ENCODE peak calls at places on chromosomes 16 and 17, in nine cellular contexts. H is mammary epithelial cell, A is IMR-90, T is sigmoid colon, R is HCT116, C is ascending aorta, V is spleen, Y is left lung, G is fibroblast of lung. U is an unnamed sample.

GRCh38 chr16:63458842-63459241 is 1422.6 kb upstream of the CDH8 start:
- DNase-seq in H (no peak), A (no peak), T (no peak), R (no peak), C (no peak), V (no peak), Y (no peak), G (no peak), U (no peak)

GRCh38 chr17:7606280-7606679 is 8.4 kb downstream of the FXR2 start:
- DNase-seq in H (no peak), A (no peak), T (no peak), R (no peak), C (no peak), V (no peak), Y (no peak), G (no peak), U (no peak)

GRCh38 chr17:8048736-8049135 is 9.9 kb downstream of the ALOX15B start:
- DNase-seq in H (no peak), A (no peak), T (peak), R (no peak), C (no peak), V (no peak), Y (no peak), G (no peak), U (no peak)

GRCh38 chr16:72989203-72989991 is 58.5 kb downstream of the ZFHX3 start:
- DNase-seq in H (peak), A (peak), T (peak), R (peak), C (peak), V (no peak), Y (no peak), G (peak), U (no peak)

GRCh38 chr17:57286372-57287105 is 30.2 kb downstream of the MSI2 start:
- DNase-seq in H (no peak), A (no peak), T (no peak), R (no peak), C (no peak), V (no peak), Y (no peak), G (no peak), U (no peak)

GRCh38 chr16:85037050-85037410 is 9.4 kb downstream of the KIAA0513 start:
- DNase-seq in H (peak), A (peak), T (peak), R (peak), C (no peak), V (no peak), Y (no peak), G (peak), U (no peak)

GRCh38 chr16:22670551-22670970 is 143.4 kb upstream of the HS3ST2 start:
- DNase-seq in H (no peak), A (no peak), T (peak), R (peak), C (peak), V (no peak), Y (no peak), G (no peak), U (peak)

GRCh38 chr16:87060026-87060986 is 256.9 kb downstream of the C16orf95 start:
- DNase-seq in H (no peak), A (peak), T (no peak), R (no peak), C (peak), V (no peak), Y (no peak), G (peak), U (peak)

GRCh38 chr17:45320349-45320930 is 3.6 kb upstream of the MAP3K14 start:
- DNase-seq in H (peak), A (peak), T (no peak), R (no peak), C (no peak), V (no peak), Y (no peak), G (peak), U (no peak)

GRCh38 chr16:69110406-69110805 is 5.0 kb downstream of the HAS3 start:
- DNase-seq in H (no peak), A (no peak), T (no peak), R (no peak), C (no peak), V (peak), Y (no peak), G (no peak), U (no peak)

GRCh38 chr16:31460582-31461002 is 1.3 kb downstream of the ARMC5 start:
- DNase-seq in H (peak), A (peak), T (peak), R (peak), C (peak), V (peak), Y (no peak), G (peak), U (no peak)

GRCh38 chr16:83913234-83913633 is 14.3 kb downstream of the MLYCD start:
- DNase-seq in H (no peak), A (no peak), T (peak), R (no peak), C (no peak), V (no peak), Y (peak), G (peak), U (peak)

GRCh38 chr17:6608321-6608720 is 32.2 kb downstream of the KIAA0753 start:
- DNase-seq in H (peak), A (peak), T (no peak), R (peak), C (no peak), V (no peak), Y (no peak), G (no peak), U (no peak)

GRCh38 chr16:30660424-30661251 is 2.4 kb downstream of the FBRS start:
- DNase-seq in H (peak), A (peak), T (no peak), R (no peak), C (no peak), V (peak), Y (no peak), G (no peak), U (no peak)

GRCh38 chr16:12082207-12082606 is 105.7 kb downstream of the SNX29 start:
- DNase-seq in H (no peak), A (no peak), T (peak), R (no peak), C (peak), V (no peak), Y (peak), G (no peak), U (no peak)

GRCh38 chr17:31492880-31493655 is 101.6 kb downstream of the RAB11FIP4 start:
- DNase-seq in H (no peak), A (no peak), T (no peak), R (no peak), C (no peak), V (peak), Y (no peak), G (no peak), U (peak)

GRCh38 chr17:66540131-66540781 is 237.8 kb downstream of the PRKCA start:
- DNase-seq in H (peak), A (peak), T (peak), R (no peak), C (no peak), V (no peak), Y (no peak), G (peak), U (peak)

GRCh38 chr17:39385040-39385439 is 16.4 kb downstream of the FBXL20 start:
- DNase-seq in H (no peak), A (no peak), T (no peak), R (no peak), C (no peak), V (no peak), Y (no peak), G (no peak), U (no peak)

GRCh38 chr17:73765824-73766563 is 121.7 kb upstream of the SDK2 start:
- DNase-seq in H (no peak), A (no peak), T (no peak), R (no peak), C (no peak), V (no peak), Y (no peak), G (no peak), U (no peak)

GRCh38 chr16:85220125-85220839 is 108.0 kb upstream of the CIBAR2 start:
- DNase-seq in H (peak), A (peak), T (peak), R (no peak), C (peak), V (no peak), Y (no peak), G (peak), U (no peak)

GRCh38 chr17:1011760-1012735 is 15.1 kb downstream of the TIMM22 start:
- DNase-seq in H (no peak), A (no peak), T (no peak), R (no peak), C (no peak), V (peak), Y (peak), G (no peak), U (no peak)

GRCh38 chr17:18362509-18363020 is 785 bp downstream of the SHMT1 start:
- DNase-seq in H (peak), A (no peak), T (peak), R (no peak), C (peak), V (no peak), Y (no peak), G (peak), U (peak)

GRCh38 chr16:69286941-69287713 is 24.0 kb upstream of the VPS4A start:
- DNase-seq in H (peak), A (peak), T (peak), R (peak), C (peak), V (no peak), Y (no peak), G (peak), U (peak)

GRCh38 chr16:88824256-88825077 is 12.7 kb upstream of the APRT start:
- DNase-seq in H (no peak), A (no peak), T (no peak), R (no peak), C (no peak), V (no peak), Y (no peak), G (no peak), U (no peak)

GRCh38 chr17:76544916-76545365 is 5.1 kb downstream of the PRCD start:
- DNase-seq in H (no peak), A (no peak), T (no peak), R (no peak), C (no peak), V (peak), Y (peak), G (no peak), U (no peak)

GRCh38 chr17:64262125-64262421 is 987 bp downstream of the TEX2 start:
- DNase-seq in H (no peak), A (no peak), T (no peak), R (no peak), C (no peak), V (no peak), Y (no peak), G (no peak), U (no peak)

GRCh38 chr17:45234641-45235040 is 13.0 kb downstream of the FMNL1 start:
- DNase-seq in H (no peak), A (no peak), T (no peak), R (no peak), C (no peak), V (peak), Y (peak), G (no peak), U (no peak)

GRCh38 chr16:89455178-89455577 is 35.2 kb downstream of the ANKRD11 start:
- DNase-seq in H (no peak), A (no peak), T (no peak), R (no peak), C (no peak), V (no peak), Y (no peak), G (no peak), U (no peak)

GRCh38 chr17:78958556-78959191 is 21.0 kb downstream of the LGALS3BP start:
- DNase-seq in H (no peak), A (no peak), T (no peak), R (no peak), C (no peak), V (no peak), Y (no peak), G (no peak), U (no peak)

GRCh38 chr16:1493746-1494094 is 560 bp downstream of the TELO2 start:
- DNase-seq in H (peak), A (no peak), T (no peak), R (no peak), C (no peak), V (peak), Y (peak), G (no peak), U (no peak)

GRCh38 chr17:79427621-79428539 is 183.0 kb downstream of the RBFOX3 start:
- DNase-seq in H (no peak), A (no peak), T (no peak), R (no peak), C (no peak), V (no peak), Y (peak), G (no peak), U (no peak)

GRCh38 chr17:78450696-78451344 is 72.4 kb downstream of the PGS1 start:
- DNase-seq in H (no peak), A (no peak), T (no peak), R (no peak), C (no peak), V (no peak), Y (peak), G (no peak), U (no peak)

GRCh38 chr16:4904108-4904941 is 32.6 kb downstream of the PPL start:
- DNase-seq in H (no peak), A (no peak), T (no peak), R (no peak), C (no peak), V (peak), Y (peak), G (no peak), U (no peak)

GRCh38 chr17:17256316-17256715 is 19.3 kb upstream of the FLCN start:
- DNase-seq in H (no peak), A (no peak), T (no peak), R (no peak), C (no peak), V (no peak), Y (no peak), G (no peak), U (no peak)

GRCh38 chr16:71537643-71538042 is 11.4 kb downstream of the CHST4 start:
- DNase-seq in H (peak), A (peak), T (no peak), R (peak), C (no peak), V (no peak), Y (no peak), G (peak), U (no peak)
- TF ChIP-seq CTCF in H (peak), A (peak), T (no peak), R (peak), C (peak), V (peak), Y (peak), G (peak), U (no peak)

GRCh38 chr16:81823734-81824133 is 44.6 kb downstream of the PLCG2 start:
- DNase-seq in H (no peak), A (no peak), T (no peak), R (no peak), C (no peak), V (no peak), Y (no peak), G (no peak), U (no peak)

GRCh38 chr16:81826523-81826922 is 47.4 kb downstream of the PLCG2 start:
- DNase-seq in H (no peak), A (no peak), T (no peak), R (no peak), C (no peak), V (no peak), Y (no peak), G (no peak), U (no peak)

GRCh38 chr16:81821422-81822128 is 42.5 kb downstream of the PLCG2 start:
- DNase-seq in H (no peak), A (no peak), T (no peak), R (no peak), C (no peak), V (peak), Y (no peak), G (no peak), U (no peak)

GRCh38 chr16:81818514-81819304 is 39.6 kb downstream of the PLCG2 start:
- DNase-seq in H (no peak), A (no peak), T (no peak), R (no peak), C (no peak), V (peak), Y (no peak), G (no peak), U (no peak)

GRCh38 chr16:81823111-81823510 is 44.0 kb downstream of the PLCG2 start:
- DNase-seq in H (no peak), A (no peak), T (no peak), R (no peak), C (peak), V (peak), Y (peak), G (no peak), U (no peak)
- H3K27ac ChIP-seq in H (no peak), A (no peak), T (no peak), R (no peak), C (no peak), V (peak), Y (peak), G (no peak), U (no peak)

DNA sequence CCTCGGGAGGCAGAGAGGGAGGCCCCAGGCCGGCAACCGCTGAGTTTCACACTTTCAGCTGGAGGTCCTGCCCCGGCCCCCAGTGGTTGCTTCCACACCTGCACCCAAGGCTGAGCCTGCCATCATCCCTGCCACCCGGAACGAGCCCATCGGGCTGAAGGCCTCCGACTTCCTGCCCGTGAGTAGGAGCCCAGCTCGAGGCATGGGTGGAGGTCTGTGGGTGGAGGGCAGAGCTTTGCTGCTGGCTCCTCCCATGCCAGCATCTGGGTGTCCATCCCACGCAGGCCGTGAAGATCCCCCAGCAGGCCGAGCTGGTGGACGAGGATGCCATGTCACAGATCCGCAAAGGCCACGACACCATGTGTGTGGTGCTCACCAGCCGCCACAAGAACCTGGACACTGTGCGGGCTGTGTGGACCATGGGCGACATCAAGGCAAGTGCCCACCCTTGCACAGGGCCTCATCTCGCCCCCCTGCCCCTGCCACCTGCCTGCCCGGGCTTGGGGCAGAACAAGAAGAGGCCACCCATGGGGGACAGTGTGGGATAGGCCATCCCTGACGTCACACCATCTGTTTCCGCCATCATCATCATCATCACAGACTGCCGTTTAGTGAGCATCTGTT is 19.6 kb downstream of the KATNB1 start:
- DNase-seq in H (no peak), A (no peak), T (no peak), R (no peak), C (no peak), V (no peak), Y (peak), G (no peak), U (no peak)
- TF ChIP-seq CTCF in H (no peak), A (no peak), T (no peak), R (no peak), C (no peak), V (no peak), Y (no peak), G (no peak), U (no peak)

DNA sequence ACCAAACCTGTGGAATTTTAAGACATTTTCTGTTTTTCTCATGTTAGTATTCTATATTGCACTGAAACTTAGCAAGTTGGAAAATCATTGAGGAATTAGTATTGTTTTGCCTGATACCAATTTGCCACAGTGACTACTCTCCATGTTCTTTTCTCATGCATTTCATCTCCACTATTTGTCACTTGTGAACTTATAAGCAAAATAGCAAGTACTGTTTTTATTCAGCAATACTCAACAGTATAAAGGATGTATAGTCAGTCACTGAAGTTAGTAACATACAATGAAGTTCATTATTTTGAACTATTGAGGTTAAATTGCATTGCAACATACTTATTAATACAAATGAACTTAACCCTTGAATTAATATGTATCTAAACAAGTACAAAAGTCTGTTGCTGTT is 5.8 kb upstream of the VPS35L start:
- DNase-seq in H (no peak), A (no peak), T (no peak), R (no peak), C (no peak), V (no peak), Y (no peak), G (no peak), U (no peak)
- H3K27ac ChIP-seq in H (no peak), A (no peak), T (no peak), R (no peak), C (no peak), V (no peak), Y (no peak), G (no peak), U (no peak)

DNA sequence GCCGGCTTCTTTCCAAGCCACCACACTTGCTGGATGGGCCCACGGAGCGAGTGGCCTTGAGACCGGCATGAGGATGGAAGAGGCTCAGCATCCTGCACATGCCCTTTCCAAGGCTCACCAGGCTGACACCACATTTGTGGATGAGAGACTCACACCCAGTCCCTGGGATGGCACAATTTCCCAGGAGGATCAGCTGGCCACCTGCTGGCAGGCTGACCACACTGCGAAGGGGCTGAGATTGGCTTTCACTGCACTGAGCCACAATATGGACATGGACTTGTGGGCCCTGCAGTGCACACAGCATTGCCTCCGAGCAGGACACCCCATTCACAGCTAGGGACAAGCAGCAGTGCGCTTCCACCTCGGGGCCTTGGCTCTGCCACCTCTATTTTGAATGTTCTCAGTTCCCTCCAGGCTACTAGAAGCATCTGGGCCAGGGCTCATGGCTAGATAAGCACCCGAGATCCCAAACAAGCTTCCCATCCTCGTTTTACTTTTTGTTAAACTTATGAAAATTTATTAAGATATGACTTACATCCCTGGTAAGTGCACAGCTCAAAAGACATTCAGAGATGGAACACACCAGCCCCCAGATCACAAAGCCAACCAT is 25.3 kb upstream of the KSR1 start:
- DNase-seq in H (peak), A (peak), T (peak), R (peak), C (no peak), V (no peak), Y (no peak), G (peak), U (no peak)
- TF ChIP-seq CTCF in H (peak), A (peak), T (peak), R (peak), C (peak), V (peak), Y (peak), G (peak), U (peak)

U was measured in right atrium auricular region.